ENCODE peak calls at places on chromosomes 3 and 15, in six cellular contexts. One of them, this sample, is unnamed.

GRCh38 chr15:75335313-75335704 is 554 bp upstream of the COMMD4 start:
- DNase-seq in CD8-positive, alpha-beta T cell: no peak
- DNase-seq in tibial nerve: no peak
- DNase-seq in stimulated activated CD4-positive, alpha-beta T cell treated with anti-CD3 and anti-CD28 coated beads, TNF-alpha, amount 100 ng/mL, for 1 hour: no peak
- DNase-seq in retina: no peak
- DNase-seq in EL: no peak
- DNase-seq in this sample: no peak

GRCh38 chr3:4493008-4493930 is at the start of gene ITPR1:
- DNase-seq in CD8-positive, alpha-beta T cell: peak; percentile 98
- DNase-seq in tibial nerve: peak; percentile 98
- DNase-seq in stimulated activated CD4-positive, alpha-beta T cell treated with anti-CD3 and anti-CD28 coated beads, TNF-alpha, amount 100 ng/mL, for 1 hour: peak; percentile 98
- DNase-seq in retina: peak; percentile 98
- DNase-seq in EL: peak; percentile 98
- DNase-seq in this sample: peak; percentile 98

GRCh38 chr3:64932666-64933342 is 245.0 kb upstream of the ADAMTS9 start:
- DNase-seq in CD8-positive, alpha-beta T cell: no peak
- DNase-seq in tibial nerve: no peak
- DNase-seq in stimulated activated CD4-positive, alpha-beta T cell treated with anti-CD3 and anti-CD28 coated beads, TNF-alpha, amount 100 ng/mL, for 1 hour: no peak
- DNase-seq in retina: no peak
- DNase-seq in EL: no peak
- DNase-seq in this sample: no peak

GRCh38 chr3:157113832-157114505 is 46.0 kb downstream of the CCNL1 start:
- DNase-seq in CD8-positive, alpha-beta T cell: no peak
- DNase-seq in tibial nerve: no peak
- DNase-seq in stimulated activated CD4-positive, alpha-beta T cell treated with anti-CD3 and anti-CD28 coated beads, TNF-alpha, amount 100 ng/mL, for 1 hour: no peak
- DNase-seq in retina: no peak
- DNase-seq in EL: no peak
- DNase-seq in this sample: no peak

GRCh38 chr15:41276821-41277220 is 45.8 kb downstream of the CHP1 start:
- DNase-seq in CD8-positive, alpha-beta T cell: no peak
- DNase-seq in tibial nerve: no peak
- DNase-seq in stimulated activated CD4-positive, alpha-beta T cell treated with anti-CD3 and anti-CD28 coated beads, TNF-alpha, amount 100 ng/mL, for 1 hour: no peak
- DNase-seq in retina: no peak
- DNase-seq in EL: no peak
- DNase-seq in this sample: no peak

GRCh38 chr15:73947651-73948050 is 21.4 kb downstream of the LOXL1 start:
- DNase-seq in CD8-positive, alpha-beta T cell: no peak
- DNase-seq in tibial nerve: no peak
- DNase-seq in stimulated activated CD4-positive, alpha-beta T cell treated with anti-CD3 and anti-CD28 coated beads, TNF-alpha, amount 100 ng/mL, for 1 hour: no peak
- DNase-seq in retina: no peak
- DNase-seq in EL: no peak
- DNase-seq in this sample: no peak

GRCh38 chr3:144963810-144964209 is 992.2 kb downstream of the DIPK2A start:
- DNase-seq in CD8-positive, alpha-beta T cell: no peak
- DNase-seq in tibial nerve: no peak
- DNase-seq in stimulated activated CD4-positive, alpha-beta T cell treated with anti-CD3 and anti-CD28 coated beads, TNF-alpha, amount 100 ng/mL, for 1 hour: no peak
- DNase-seq in retina: no peak
- DNase-seq in EL: no peak
- DNase-seq in this sample: no peak

GRCh38 chr15:100829457-100829856 is 50.2 kb upstream of the ALDH1A3 start:
- DNase-seq in CD8-positive, alpha-beta T cell: no peak
- DNase-seq in tibial nerve: no peak
- DNase-seq in stimulated activated CD4-positive, alpha-beta T cell treated with anti-CD3 and anti-CD28 coated beads, TNF-alpha, amount 100 ng/mL, for 1 hour: no peak
- DNase-seq in retina: no peak
- DNase-seq in EL: no peak
- DNase-seq in this sample: no peak

GRCh38 chr15:35533130-35534110 is 12.5 kb downstream of the DPH6 start:
- DNase-seq in CD8-positive, alpha-beta T cell: no peak
- DNase-seq in tibial nerve: no peak
- DNase-seq in stimulated activated CD4-positive, alpha-beta T cell treated with anti-CD3 and anti-CD28 coated beads, TNF-alpha, amount 100 ng/mL, for 1 hour: no peak
- DNase-seq in retina: no peak
- DNase-seq in EL: peak; percentile 72
- DNase-seq in this sample: no peak

GRCh38 chr3:190883973-190884832 is 21.7 kb upstream of the GMNC start:
- DNase-seq in CD8-positive, alpha-beta T cell: no peak
- DNase-seq in tibial nerve: peak; percentile 16
- DNase-seq in stimulated activated CD4-positive, alpha-beta T cell treated with anti-CD3 and anti-CD28 coated beads, TNF-alpha, amount 100 ng/mL, for 1 hour: no peak
- DNase-seq in retina: peak; percentile 40
- DNase-seq in EL: peak; percentile 67
- DNase-seq in this sample: peak; percentile 17

GRCh38 chr15:82093325-82093724 is 47.5 kb upstream of the MEX3B start:
- DNase-seq in CD8-positive, alpha-beta T cell: no peak
- DNase-seq in tibial nerve: no peak
- DNase-seq in stimulated activated CD4-positive, alpha-beta T cell treated with anti-CD3 and anti-CD28 coated beads, TNF-alpha, amount 100 ng/mL, for 1 hour: no peak
- DNase-seq in retina: no peak
- DNase-seq in EL: no peak
- DNase-seq in this sample: no peak

GRCh38 chr3:48432411-48433371 is 2.8 kb upstream of the PLXNB1 start:
- DNase-seq in CD8-positive, alpha-beta T cell: no peak
- DNase-seq in tibial nerve: no peak
- DNase-seq in stimulated activated CD4-positive, alpha-beta T cell treated with anti-CD3 and anti-CD28 coated beads, TNF-alpha, amount 100 ng/mL, for 1 hour: no peak
- DNase-seq in retina: no peak
- DNase-seq in EL: no peak
- DNase-seq in this sample: no peak

GRCh38 chr3:78917541-78917940 is 850.3 kb downstream of the ROBO1 start:
- DNase-seq in CD8-positive, alpha-beta T cell: no peak
- DNase-seq in tibial nerve: no peak
- DNase-seq in stimulated activated CD4-positive, alpha-beta T cell treated with anti-CD3 and anti-CD28 coated beads, TNF-alpha, amount 100 ng/mL, for 1 hour: no peak
- DNase-seq in retina: no peak
- DNase-seq in EL: no peak
- DNase-seq in this sample: no peak

GRCh38 chr15:65095011-65095746 is 18.6 kb downstream of the KBTBD13 start:
- DNase-seq in CD8-positive, alpha-beta T cell: no peak
- DNase-seq in tibial nerve: no peak
- DNase-seq in stimulated activated CD4-positive, alpha-beta T cell treated with anti-CD3 and anti-CD28 coated beads, TNF-alpha, amount 100 ng/mL, for 1 hour: no peak
- DNase-seq in retina: no peak
- DNase-seq in EL: no peak
- DNase-seq in this sample: no peak

GRCh38 chr3:127387556-127388153 is 99.8 kb upstream of the PRR20G start:
- DNase-seq in CD8-positive, alpha-beta T cell: no peak
- DNase-seq in tibial nerve: no peak
- DNase-seq in stimulated activated CD4-positive, alpha-beta T cell treated with anti-CD3 and anti-CD28 coated beads, TNF-alpha, amount 100 ng/mL, for 1 hour: no peak
- DNase-seq in retina: no peak
- DNase-seq in EL: no peak
- DNase-seq in this sample: no peak

GRCh38 chr15:89167267-89168176 is 53.9 kb downstream of the RLBP1 start:
- DNase-seq in CD8-positive, alpha-beta T cell: no peak
- DNase-seq in tibial nerve: no peak
- DNase-seq in stimulated activated CD4-positive, alpha-beta T cell treated with anti-CD3 and anti-CD28 coated beads, TNF-alpha, amount 100 ng/mL, for 1 hour: no peak
- DNase-seq in retina: no peak
- DNase-seq in EL: peak; percentile 70
- DNase-seq in this sample: no peak

GRCh38 chr15:63075072-63075995 is 32.8 kb downstream of the TPM1 start:
- DNase-seq in CD8-positive, alpha-beta T cell: no peak
- DNase-seq in tibial nerve: no peak
- DNase-seq in stimulated activated CD4-positive, alpha-beta T cell treated with anti-CD3 and anti-CD28 coated beads, TNF-alpha, amount 100 ng/mL, for 1 hour: no peak
- DNase-seq in retina: no peak
- DNase-seq in EL: no peak
- DNase-seq in this sample: no peak

GRCh38 chr15:76196286-76196948 is 114.9 kb downstream of the ETFA start:
- DNase-seq in CD8-positive, alpha-beta T cell: no peak
- DNase-seq in tibial nerve: no peak
- DNase-seq in stimulated activated CD4-positive, alpha-beta T cell treated with anti-CD3 and anti-CD28 coated beads, TNF-alpha, amount 100 ng/mL, for 1 hour: no peak
- DNase-seq in retina: no peak
- DNase-seq in EL: peak; percentile 90
- DNase-seq in this sample: peak; percentile 80

GRCh38 chr15:58346361-58346760 is 85.4 kb upstream of the LIPC start:
- DNase-seq in CD8-positive, alpha-beta T cell: no peak
- DNase-seq in tibial nerve: no peak
- DNase-seq in stimulated activated CD4-positive, alpha-beta T cell treated with anti-CD3 and anti-CD28 coated beads, TNF-alpha, amount 100 ng/mL, for 1 hour: no peak
- DNase-seq in retina: no peak
- DNase-seq in EL: peak; percentile 95
- DNase-seq in this sample: no peak

GRCh38 chr3:138888569-138888968 is 53.8 kb upstream of the PIK3CB start:
- DNase-seq in CD8-positive, alpha-beta T cell: no peak
- DNase-seq in tibial nerve: no peak
- DNase-seq in stimulated activated CD4-positive, alpha-beta T cell treated with anti-CD3 and anti-CD28 coated beads, TNF-alpha, amount 100 ng/mL, for 1 hour: no peak
- DNase-seq in retina: no peak
- DNase-seq in EL: no peak
- DNase-seq in this sample: no peak

GRCh38 chr15:50358805-50359204 is 3.8 kb upstream of the GABPB1 start:
- DNase-seq in CD8-positive, alpha-beta T cell: no peak
- DNase-seq in tibial nerve: no peak
- DNase-seq in stimulated activated CD4-positive, alpha-beta T cell treated with anti-CD3 and anti-CD28 coated beads, TNF-alpha, amount 100 ng/mL, for 1 hour: no peak
- DNase-seq in retina: no peak
- DNase-seq in EL: peak; percentile 52
- DNase-seq in this sample: no peak

GRCh38 chr3:122942937-122943827 is 84.4 kb downstream of the SEMA5B start:
- DNase-seq in CD8-positive, alpha-beta T cell: no peak
- DNase-seq in tibial nerve: peak; percentile 40
- DNase-seq in stimulated activated CD4-positive, alpha-beta T cell treated with anti-CD3 and anti-CD28 coated beads, TNF-alpha, amount 100 ng/mL, for 1 hour: no peak
- DNase-seq in retina: peak; percentile 87
- DNase-seq in EL: peak; percentile 69
- DNase-seq in this sample: no peak

GRCh38 chr3:48521635-48522034 is 17.7 kb upstream of the SHISA5 start:
- DNase-seq in CD8-positive, alpha-beta T cell: no peak
- DNase-seq in tibial nerve: no peak
- DNase-seq in stimulated activated CD4-positive, alpha-beta T cell treated with anti-CD3 and anti-CD28 coated beads, TNF-alpha, amount 100 ng/mL, for 1 hour: no peak
- DNase-seq in retina: no peak
- DNase-seq in EL: no peak
- DNase-seq in this sample: no peak

This sample was measured in ovary.